ENCODE peak calls at places on chromosome 7, in nine cellular contexts. S is stimulated activated naive CD8-positive, alpha-beta T cell treated with anti-CD3 and anti-CD28 coated beads, Interleukin-15, amount 100 ng/mL, for 72 hours; Y is NCI-H2081; B is natural killer cell; M is ELR; U is activated T-cell treated with anti-CD3 and anti-CD28 coated beads for 1 hour; J is AG10803; P is activated CD4-positive, CD25-positive, alpha-beta regulatory T cell treated with anti-CD3 and anti-CD28 coated beads, Interleukin-2, amount 50 U/mL, for 16 hours; G is neuronal stem cell. N is an unnamed sample.

GRCh38 chr7:97269741-97270140 is 152.2 kb downstream of the SDHAF3 start:
- DNase-seq in S (no peak), Y (no peak), B (no peak), M (no peak), U (no peak), J (no peak), P (no peak), G (no peak), N (no peak)

GRCh38 chr7:94395141-94396041 is 696 bp downstream of the COL1A2 start:
- DNase-seq in S (peak), Y (peak), B (no peak), M (peak), U (no peak), J (peak), P (no peak), G (peak), N (peak)

GRCh38 chr7:76293407-76293901 is 9.0 kb upstream of the HSPB1 start:
- DNase-seq in S (no peak), Y (no peak), B (no peak), M (no peak), U (no peak), J (no peak), P (no peak), G (no peak), N (peak)

GRCh38 chr7:117157121-117157870 is 165.6 kb downstream of the WNT2 start:
- DNase-seq in S (no peak), Y (no peak), B (no peak), M (peak), U (no peak), J (peak), P (no peak), G (no peak), N (peak)

GRCh38 chr7:30164567-30164966 is 29.8 kb downstream of the MTURN start:
- DNase-seq in S (no peak), Y (peak), B (no peak), M (peak), U (no peak), J (peak), P (no peak), G (no peak), N (peak)

GRCh38 chr7:1283941-1284742 is 51.5 kb downstream of the UNCX start:
- DNase-seq in S (no peak), Y (no peak), B (no peak), M (no peak), U (no peak), J (no peak), P (no peak), G (no peak), N (no peak)

GRCh38 chr7:12703881-12704280 is 16.4 kb downstream of the ARL4A start:
- DNase-seq in S (no peak), Y (no peak), B (no peak), M (no peak), U (no peak), J (peak), P (no peak), G (no peak), N (no peak)

GRCh38 chr7:1457059-1457948 is 2.0 kb downstream of the MICALL2 start:
- DNase-seq in S (no peak), Y (no peak), B (no peak), M (no peak), U (no peak), J (no peak), P (no peak), G (no peak), N (no peak)